ENCODE peak calls at places on chromosomes 12 and 14, in five cellular contexts. One of them, this sample, is unnamed.

GRCh38 chr12:75666980-75667359 is 155.6 kb upstream of the KRR1 start:
- DNase-seq in H54: no peak
- DNase-seq in uterus: no peak
- DNase-seq in ovary: no peak
- DNase-seq in spleen: no peak
- DNase-seq in this sample: no peak

GRCh38 chr12:5689773-5690172 is 255.3 kb downstream of the ANO2 start:
- DNase-seq in H54: no peak
- DNase-seq in uterus: no peak
- DNase-seq in ovary: no peak
- DNase-seq in spleen: no peak
- DNase-seq in this sample: no peak

GRCh38 chr14:22986508-22987054 is 4.2 kb upstream of the AJUBA start:
- DNase-seq in H54: no peak
- DNase-seq in uterus: peak; percentile 93
- DNase-seq in ovary: peak; percentile 90
- DNase-seq in spleen: peak; percentile 94
- DNase-seq in this sample: peak; percentile 93

GRCh38 chr14:35369701-35370191 is 34.8 kb downstream of the NFKBIA start:
- DNase-seq in H54: no peak
- DNase-seq in uterus: peak; percentile 54
- DNase-seq in ovary: no peak
- DNase-seq in spleen: peak; percentile 80
- DNase-seq in this sample: no peak

GRCh38 chr12:65565601-65566560 is 258.4 kb upstream of the HMGA2 start:
- DNase-seq in H54: no peak
- DNase-seq in uterus: no peak
- DNase-seq in ovary: no peak
- DNase-seq in spleen: no peak
- DNase-seq in this sample: no peak

GRCh38 chr14:55047301-55048053 is 4.0 kb upstream of the MAPK1IP1L start:
- DNase-seq in H54: no peak
- DNase-seq in uterus: no peak
- DNase-seq in ovary: no peak
- DNase-seq in spleen: no peak
- DNase-seq in this sample: no peak

GRCh38 chr12:53219116-53219955 is 12.3 kb upstream of the ITGB7 start:
- DNase-seq in H54: no peak
- DNase-seq in uterus: no peak
- DNase-seq in ovary: no peak
- DNase-seq in spleen: peak; percentile 86
- DNase-seq in this sample: no peak

GRCh38 chr12:106840217-106840616 is 65.7 kb downstream of the RIC8B start:
- DNase-seq in H54: no peak
- DNase-seq in uterus: peak; percentile 16
- DNase-seq in ovary: no peak
- DNase-seq in spleen: no peak
- DNase-seq in this sample: no peak

GRCh38 chr12:57844725-57845477 is 1.6 kb downstream of the CTDSP2 start:
- DNase-seq in H54: peak; percentile 77
- DNase-seq in uterus: peak; percentile 86
- DNase-seq in ovary: peak; percentile 83
- DNase-seq in spleen: peak; percentile 85
- DNase-seq in this sample: peak; percentile 85

GRCh38 chr12:112112423-112113132 is 4.0 kb upstream of the NAA25 start:
- DNase-seq in H54: no peak
- DNase-seq in uterus: no peak
- DNase-seq in ovary: no peak
- DNase-seq in spleen: no peak
- DNase-seq in this sample: peak; percentile 52

GRCh38 chr12:49937639-49938300 is 12.8 kb upstream of the AQP2 start:
- DNase-seq in H54: no peak
- DNase-seq in uterus: no peak
- DNase-seq in ovary: no peak
- DNase-seq in spleen: peak; percentile 20
- DNase-seq in this sample: no peak

GRCh38 chr12:40315375-40315774 is 90.6 kb downstream of the LRRK2 start:
- DNase-seq in H54: no peak
- DNase-seq in uterus: no peak
- DNase-seq in ovary: no peak
- DNase-seq in spleen: no peak
- DNase-seq in this sample: no peak

GRCh38 chr12:57516617-57517153 is 3.6 kb downstream of the DDIT3 start:
- DNase-seq in H54: no peak
- DNase-seq in uterus: no peak
- DNase-seq in ovary: no peak
- DNase-seq in spleen: no peak
- DNase-seq in this sample: no peak

GRCh38 chr12:96719671-96720362 is 187.2 kb upstream of the NEDD1 start:
- DNase-seq in H54: no peak
- DNase-seq in uterus: no peak
- DNase-seq in ovary: no peak
- DNase-seq in spleen: no peak
- DNase-seq in this sample: no peak

GRCh38 chr14:89417111-89417468 is at the start of gene FOXN3:
- DNase-seq in H54: peak; percentile 54
- DNase-seq in uterus: peak; percentile 92
- DNase-seq in ovary: peak; percentile 93
- DNase-seq in spleen: peak; percentile 97
- DNase-seq in this sample: peak; percentile 96

GRCh38 chr14:89417469-89418225 is 614 bp upstream of the FOXN3 start:
- DNase-seq in H54: no peak
- DNase-seq in uterus: peak; percentile 65
- DNase-seq in ovary: peak; percentile 66
- DNase-seq in spleen: peak; percentile 92
- DNase-seq in this sample: peak; percentile 83

GRCh38 chr14:89415139-89415538 is 1.9 kb downstream of the FOXN3 start:
- DNase-seq in H54: no peak
- DNase-seq in uterus: no peak
- DNase-seq in ovary: no peak
- DNase-seq in spleen: no peak
- DNase-seq in this sample: no peak

GRCh38 chr14:89418452-89418851 is 1.4 kb upstream of the FOXN3 start:
- DNase-seq in H54: no peak
- DNase-seq in uterus: peak; percentile 32
- DNase-seq in ovary: no peak
- DNase-seq in spleen: no peak
- DNase-seq in this sample: no peak

DNA sequence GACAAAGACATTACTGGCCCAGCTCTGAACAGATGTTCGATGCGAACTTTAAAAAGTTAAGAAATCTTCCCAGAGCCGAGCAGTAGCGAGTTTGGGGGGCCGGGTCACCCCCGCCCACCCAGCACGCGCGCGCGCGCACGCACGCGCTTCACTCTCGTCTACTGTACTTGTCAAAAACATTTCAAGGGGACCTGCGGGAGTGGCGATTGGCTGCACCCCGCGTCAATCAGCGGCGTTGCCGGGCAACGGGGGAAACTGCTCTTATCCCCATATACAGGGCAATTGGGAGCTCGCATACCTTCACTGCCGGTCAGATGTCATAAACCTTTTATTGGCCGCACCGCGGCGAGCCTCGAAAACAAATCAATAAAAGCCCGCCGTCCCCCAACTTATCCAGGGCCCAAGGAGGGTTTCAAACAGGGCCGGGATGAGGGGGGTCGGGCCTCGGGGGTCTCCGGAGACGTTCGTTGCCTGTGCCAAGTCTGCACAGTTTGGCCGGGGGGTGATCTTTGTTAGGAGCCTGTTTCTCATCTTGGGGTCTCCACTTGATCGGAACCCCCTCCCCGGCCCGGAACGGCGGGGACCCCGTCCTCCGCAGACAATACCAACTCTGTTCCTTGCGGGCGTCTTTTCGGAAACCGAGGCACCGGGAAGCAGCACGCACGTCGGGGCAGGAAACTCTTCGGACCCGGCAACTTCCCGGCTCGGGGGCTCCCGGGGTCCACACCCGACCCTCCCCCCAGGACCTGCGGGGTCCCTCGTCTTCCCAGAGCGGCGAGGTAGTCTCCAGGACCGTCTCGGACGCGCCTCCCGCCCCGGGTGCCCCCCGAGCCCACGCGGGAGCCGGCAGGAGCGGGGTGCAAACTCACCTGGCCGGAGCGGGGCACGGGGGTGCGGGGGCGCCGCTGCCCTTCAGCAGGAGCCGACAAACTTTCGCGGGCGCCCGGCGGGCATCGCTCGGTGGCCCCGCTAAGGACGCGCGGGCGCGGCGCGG is 734 bp downstream of the FOXN3 start:
- DNase-seq in H54: peak; percentile 94
- DNase-seq in uterus: peak; percentile 98
- DNase-seq in ovary: peak; percentile 98
- DNase-seq in spleen: peak; percentile 98
- DNase-seq in this sample: peak; percentile 100
- TF ChIP-seq POLR2A in H54: no peak
- TF ChIP-seq POLR2A in uterus: peak; percentile 43
- TF ChIP-seq POLR2A in ovary: peak; percentile 2
- TF ChIP-seq POLR2A in spleen: peak; percentile 9
- TF ChIP-seq POLR2A in this sample: no peak

GRCh38 chr12:45214739-45215418 is 1.0 kb upstream of the ANO6 start:
- DNase-seq in H54: no peak
- DNase-seq in uterus: peak; percentile 31
- DNase-seq in ovary: peak; percentile 41
- DNase-seq in spleen: no peak
- DNase-seq in this sample: no peak

GRCh38 chr12:45216297-45216982 is 545 bp downstream of the ANO6 start:
- DNase-seq in H54: peak; percentile 19
- DNase-seq in uterus: peak; percentile 37
- DNase-seq in ovary: peak; percentile 63
- DNase-seq in spleen: peak; percentile 90
- DNase-seq in this sample: peak; percentile 83

GRCh38 chr12:45214071-45214470 is 1.8 kb upstream of the ANO6 start:
- DNase-seq in H54: no peak
- DNase-seq in uterus: no peak
- DNase-seq in ovary: no peak
- DNase-seq in spleen: no peak
- DNase-seq in this sample: no peak

GRCh38 chr12:45216983-45217485 is 1.1 kb downstream of the ANO6 start:
- DNase-seq in H54: no peak
- DNase-seq in uterus: no peak
- DNase-seq in ovary: no peak
- DNase-seq in spleen: no peak
- DNase-seq in this sample: no peak

GRCh38 chr12:45215419-45216296 is at the start of gene ANO6:
- DNase-seq in H54: peak; percentile 63
- DNase-seq in uterus: peak; percentile 88
- DNase-seq in ovary: peak; percentile 85
- DNase-seq in spleen: peak; percentile 96
- DNase-seq in this sample: peak; percentile 93
- TF ChIP-seq POLR2A in H54: peak; percentile 88
- TF ChIP-seq POLR2A in uterus: peak; percentile 86
- TF ChIP-seq POLR2A in ovary: peak; percentile 63
- TF ChIP-seq POLR2A in spleen: peak; percentile 73
- TF ChIP-seq POLR2A in this sample: peak; percentile 53

GRCh38 chr12:47821346-47821706 is 1.6 kb upstream of the HDAC7 start:
- DNase-seq in H54: peak; percentile 48
- DNase-seq in uterus: peak; percentile 43
- DNase-seq in ovary: no peak
- DNase-seq in spleen: no peak
- DNase-seq in this sample: no peak

GRCh38 chr12:47818701-47819543 is 781 bp downstream of the HDAC7 start:
- DNase-seq in H54: peak; percentile 55
- DNase-seq in uterus: peak; percentile 65
- DNase-seq in ovary: peak; percentile 75
- DNase-seq in spleen: peak; percentile 95
- DNase-seq in this sample: no peak

GRCh38 chr12:47820631-47821345 is 1.1 kb upstream of the HDAC7 start:
- DNase-seq in H54: peak; percentile 98
- DNase-seq in uterus: peak; percentile 96
- DNase-seq in ovary: peak; percentile 83
- DNase-seq in spleen: no peak
- DNase-seq in this sample: peak; percentile 93

GRCh38 chr12:47819544-47819901 is 180 bp downstream of the HDAC7 start:
- DNase-seq in H54: no peak
- DNase-seq in uterus: no peak
- DNase-seq in ovary: no peak
- DNase-seq in spleen: no peak
- DNase-seq in this sample: no peak

GRCh38 chr12:47819902-47820630 is at the start of gene HDAC7:
- DNase-seq in H54: peak; percentile 83
- DNase-seq in uterus: peak; percentile 92
- DNase-seq in ovary: peak; percentile 92
- DNase-seq in spleen: peak; percentile 95
- DNase-seq in this sample: peak; percentile 93
- TF ChIP-seq POLR2A in H54: peak; percentile 81
- TF ChIP-seq POLR2A in uterus: peak; percentile 86
- TF ChIP-seq POLR2A in ovary: peak; percentile 72
- TF ChIP-seq POLR2A in spleen: no peak
- TF ChIP-seq POLR2A in this sample: peak; percentile 15

GRCh38 chr12:4274396-4274959 is 916 bp downstream of the CCND2 start:
- DNase-seq in H54: no peak
- DNase-seq in uterus: peak; percentile 43
- DNase-seq in ovary: no peak
- DNase-seq in spleen: peak; percentile 87
- DNase-seq in this sample: no peak

GRCh38 chr12:4273651-4274395 is at the start of gene CCND2:
- DNase-seq in H54: peak; percentile 27
- DNase-seq in uterus: peak; percentile 94
- DNase-seq in ovary: peak; percentile 79
- DNase-seq in spleen: peak; percentile 94
- DNase-seq in this sample: peak; percentile 91

GRCh38 chr12:4276524-4277204 is 3.1 kb downstream of the CCND2 start:
- DNase-seq in H54: peak; percentile 74
- DNase-seq in uterus: peak; percentile 93
- DNase-seq in ovary: peak; percentile 80
- DNase-seq in spleen: peak; percentile 91
- DNase-seq in this sample: peak; percentile 91

GRCh38 chr12:4275869-4276253 is 2.3 kb downstream of the CCND2 start:
- DNase-seq in H54: no peak
- DNase-seq in uterus: peak; percentile 66
- DNase-seq in ovary: no peak
- DNase-seq in spleen: no peak
- DNase-seq in this sample: no peak

DNA sequence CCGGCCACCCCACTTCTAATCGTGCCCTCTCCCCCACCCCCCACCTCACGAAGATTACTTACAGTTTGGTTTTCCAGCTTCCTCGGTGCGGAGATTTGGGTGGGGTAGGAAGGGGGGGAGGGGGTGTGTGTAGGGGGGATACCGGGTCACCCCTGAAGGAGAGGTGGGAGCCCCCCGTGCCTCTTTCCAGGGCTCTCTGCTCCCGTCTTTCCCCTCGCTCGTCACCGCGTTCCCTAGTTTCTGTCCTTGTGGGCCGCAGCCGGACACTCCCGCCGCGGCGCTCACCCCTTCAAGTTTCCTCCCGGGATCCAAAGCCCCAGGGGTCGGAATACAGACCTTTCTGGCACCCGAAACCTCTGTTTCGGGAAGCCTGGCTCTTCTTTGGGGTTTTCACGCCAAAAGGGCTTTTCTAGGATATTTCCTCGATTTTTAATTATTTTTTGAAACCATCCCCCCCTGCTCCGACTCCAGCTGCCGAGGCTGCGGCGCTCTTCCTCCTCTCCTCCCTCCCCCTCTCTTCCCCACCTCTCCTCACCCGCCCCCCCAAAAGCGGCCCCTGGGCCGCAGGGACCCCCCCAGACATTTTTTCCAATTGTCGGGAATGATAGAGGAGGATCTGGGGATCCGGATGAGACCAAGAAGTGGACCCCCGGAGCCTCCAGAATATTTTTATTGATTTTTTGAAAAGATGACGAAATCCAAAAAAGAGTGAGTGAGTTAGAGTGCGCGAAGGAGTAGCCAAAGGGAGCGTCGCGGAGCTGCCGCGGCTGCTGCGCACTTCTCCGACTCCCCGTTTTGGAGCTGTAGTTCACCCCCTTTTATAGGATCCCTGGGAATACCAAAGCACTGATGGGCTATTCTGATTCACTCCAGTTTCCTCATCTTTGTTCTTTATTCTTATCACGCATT is 1.7 kb downstream of the CCND2 start:
- DNase-seq in H54: no peak
- DNase-seq in uterus: peak; percentile 36
- DNase-seq in ovary: no peak
- DNase-seq in spleen: peak; percentile 81
- DNase-seq in this sample: no peak
- TF ChIP-seq POLR2A in H54: no peak
- TF ChIP-seq POLR2A in uterus: no peak
- TF ChIP-seq POLR2A in ovary: no peak
- TF ChIP-seq POLR2A in spleen: no peak
- TF ChIP-seq POLR2A in this sample: no peak

This sample was measured in suprapubic skin.